ENCODE peak calls at places on chromosomes 6 and 20, in five cellular contexts. O, P, D, V and W are unnamed samples.

GRCh38 chr20:313948-314347 is 11.4 kb upstream of the SOX12 start:
- DNase-seq in O (no peak), P (peak; percentile 69), D (no peak), V (no peak), W (no peak)

GRCh38 chr20:17874271-17875105 is 94.1 kb downstream of the SNX5 start:
- DNase-seq in O (no peak), P (no peak), D (no peak), V (no peak), W (no peak)

GRCh38 chr6:121436172-121436965 is 923 bp downstream of the GJA1 start:
- DNase-seq in O (no peak), P (no peak), D (peak; percentile 34), V (no peak), W (no peak)

GRCh38 chr6:491233-491632 is 99.7 kb downstream of the IRF4 start:
- DNase-seq in O (no peak), P (no peak), D (no peak), V (no peak), W (no peak)

GRCh38 chr20:57941572-57942381 is 232.0 kb upstream of the PMEPA1 start:
- DNase-seq in O (no peak), P (no peak), D (peak; percentile 33), V (no peak), W (no peak)

GRCh38 chr6:15475261-15475660 is 187.6 kb downstream of the DTNBP1 start:
- DNase-seq in O (no peak), P (no peak), D (no peak), V (no peak), W (no peak)

GRCh38 chr6:148747493-148748160 is 797 bp downstream of the UST start:
- DNase-seq in O (peak; percentile 78), P (peak; percentile 6), D (peak; percentile 58), V (peak; percentile 52), W (peak; percentile 53)

GRCh38 chr6:21722488-21722887 is 128.9 kb downstream of the SOX4 start:
- DNase-seq in O (no peak), P (no peak), D (no peak), V (no peak), W (no peak)

GRCh38 chr20:36152266-36152665 is 2.3 kb upstream of the EPB41L1 start:
- DNase-seq in O (no peak), P (no peak), D (no peak), V (no peak), W (no peak)

GRCh38 chr20:53883098-53883762 is 187.2 kb downstream of the BCAS1 start:
- DNase-seq in O (no peak), P (no peak), D (no peak), V (no peak), W (no peak)

GRCh38 chr6:37940074-37940847 is 120.7 kb downstream of the ZFAND3 start:
- DNase-seq in O (peak; percentile 67), P (peak; percentile 66), D (peak; percentile 16), V (no peak), W (no peak)

GRCh38 chr6:139881728-139882211 is 507.3 kb upstream of the CITED2 start:
- DNase-seq in O (no peak), P (peak; percentile 69), D (peak; percentile 34), V (no peak), W (peak; percentile 55)

GRCh38 chr6:138593100-138593877 is 94.0 kb upstream of the NHSL1 start:
- DNase-seq in O (peak; percentile 73), P (peak; percentile 99), D (peak; percentile 11), V (peak; percentile 30), W (peak; percentile 45)

GRCh38 chr20:40154514-40154913 is 534.5 kb downstream of the MAFB start:
- DNase-seq in O (no peak), P (no peak), D (no peak), V (no peak), W (no peak)

GRCh38 chr6:108736832-108737231 is 111.4 kb upstream of the ARMC2 start:
- DNase-seq in O (no peak), P (peak; percentile 92), D (no peak), V (no peak), W (no peak)

GRCh38 chr6:90458353-90459224 is 128.3 kb downstream of the MAP3K7 start:
- DNase-seq in O (no peak), P (no peak), D (no peak), V (no peak), W (no peak)

GRCh38 chr20:1322511-1323245 is 6.3 kb downstream of the SDCBP2 start:
- DNase-seq in O (peak; percentile 72), P (peak; percentile 99), D (no peak), V (no peak), W (peak; percentile 20)

GRCh38 chr20:42938486-42939205 is 251.1 kb downstream of the PTPRT start:
- DNase-seq in O (no peak), P (no peak), D (no peak), V (no peak), W (no peak)

GRCh38 chr6:18506387-18507017 is 119.4 kb downstream of the RNF144B start:
- DNase-seq in O (no peak), P (no peak), D (no peak), V (no peak), W (no peak)

GRCh38 chr6:1970151-1970561 is 275.2 kb downstream of the GMDS start:
- DNase-seq in O (no peak), P (peak; percentile 63), D (no peak), V (no peak), W (no peak)

GRCh38 chr6:28638915-28639314 is 113.2 kb downstream of the GPX5 start:
- DNase-seq in O (no peak), P (no peak), D (no peak), V (no peak), W (no peak)

GRCh38 chr6:28634406-28634757 is 108.7 kb downstream of the GPX5 start:
- DNase-seq in O (no peak), P (no peak), D (no peak), V (no peak), W (no peak)

GRCh38 chr6:28633445-28634215 is 107.9 kb downstream of the GPX5 start:
- DNase-seq in O (no peak), P (no peak), D (no peak), V (no peak), W (no peak)

GRCh38 chr6:28634758-28635546 is 109.3 kb downstream of the GPX5 start:
- DNase-seq in O (no peak), P (no peak), D (no peak), V (no peak), W (no peak)

GRCh38 chr6:28635547-28636158 is 110.0 kb downstream of the GPX5 start:
- DNase-seq in O (no peak), P (no peak), D (no peak), V (no peak), W (no peak)
- H3K4me3 ChIP-seq in O (no peak overlapping the region), P (peak overlapping the region; percentile 21), D (no peak overlapping the region), V (peak overlapping the region; percentile 19), W (no peak overlapping the region)

GRCh38 chr20:38985603-38986170 is 23.5 kb downstream of the DHX35 start:
- DNase-seq in O (no peak), P (peak; percentile 38), D (no peak), V (no peak), W (no peak)
- TF ChIP-seq POLR2AphosphoS5 in O (peak; percentile 59), P (no peak), D (peak; percentile 66), V (peak; percentile 94), W (peak; percentile 81)

GRCh38 chr20:49942942-49943341 is 6.7 kb downstream of the RNF114 start:
- DNase-seq in O (peak; percentile 15), P (no peak), D (no peak), V (no peak), W (no peak)
- H3K36me3 ChIP-seq in O (peaks cover 10% of the 10 kb centered on the region), P (peaks cover 11% of the 10 kb centered on the region), D (peaks cover 9% of the 10 kb centered on the region), V (peaks cover 78% of the 10 kb centered on the region), W (peaks cover 39% of the 10 kb centered on the region)

GRCh38 chr6:113626470-113626869 is 230.7 kb upstream of the MARCKS start:
- DNase-seq in O (no peak), P (no peak), D (no peak), V (no peak), W (no peak)
- H3K4me3 ChIP-seq in O (no peak overlapping the region), P (no peak overlapping the region), D (no peak overlapping the region), V (no peak overlapping the region), W (no peak overlapping the region)

GRCh38 chr20:39049684-39050554 is 87.8 kb downstream of the DHX35 start:
- DNase-seq in O (peak; percentile 84), P (peak; percentile 75), D (peak; percentile 67), V (peak; percentile 75), W (peak; percentile 84)
- TF ChIP-seq POLR2AphosphoS5 in O (no peak), P (peak; percentile 25), D (peak; percentile 57), V (no peak), W (no peak)

GRCh38 chr20:49262444-49262843 is 15.4 kb downstream of the ZNFX1 start:
- DNase-seq in O (no peak), P (no peak), D (no peak), V (no peak), W (no peak)
- H3K36me3 ChIP-seq in O (peaks cover 23% of the 10 kb centered on the region), P (peaks cover 26% of the 10 kb centered on the region), D (peaks cover 5% of the 10 kb centered on the region), V (peaks cover 90% of the 10 kb centered on the region), W (peaks cover 78% of the 10 kb centered on the region)

GRCh38 chr6:119620846-119621570 is 271.4 kb upstream of the MAN1A1 start:
- DNase-seq in O (no peak), P (no peak), D (no peak), V (no peak), W (no peak)
- H3K4me3 ChIP-seq in O (no peak overlapping the region), P (no peak overlapping the region), D (no peak overlapping the region), V (no peak overlapping the region), W (no peak overlapping the region)

DNA sequence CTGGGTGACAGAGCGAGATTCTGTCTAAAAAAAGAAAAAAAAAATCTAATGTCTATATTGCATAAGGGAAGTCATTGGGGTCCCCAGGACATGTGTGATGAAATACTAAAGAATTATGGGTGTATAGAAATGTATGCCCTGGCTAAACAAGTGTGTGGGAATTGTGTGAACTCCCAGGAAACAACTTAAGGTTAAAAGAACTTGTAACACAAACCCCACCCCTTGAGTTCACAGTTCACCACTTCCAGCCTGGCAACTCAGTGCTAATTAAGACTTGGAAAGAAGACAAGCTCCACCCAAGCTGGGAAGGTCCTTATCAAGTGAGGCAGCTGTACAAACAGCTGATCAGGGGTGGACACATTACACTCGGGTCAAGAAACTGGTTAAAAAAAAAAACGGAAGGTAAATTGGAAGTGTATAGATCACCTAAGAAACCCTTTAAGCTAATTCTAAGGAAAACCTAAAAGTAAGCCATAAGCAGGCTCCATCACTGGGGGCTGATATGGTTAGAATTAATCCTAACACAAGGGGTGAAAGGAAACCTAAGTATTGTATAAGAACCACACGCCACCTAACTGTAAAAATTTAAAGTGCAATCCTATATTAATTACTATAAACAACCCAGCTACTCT is 25.2 kb downstream of the HLA-A start:
- DNase-seq in O (no peak), P (peak; percentile 89), D (no peak), V (peak; percentile 74), W (peak; percentile 75)
- TF ChIP-seq POLR2AphosphoS5 in O (no peak), P (peak; percentile 30), D (no peak), V (no peak), W (peak; percentile 62)

DNA sequence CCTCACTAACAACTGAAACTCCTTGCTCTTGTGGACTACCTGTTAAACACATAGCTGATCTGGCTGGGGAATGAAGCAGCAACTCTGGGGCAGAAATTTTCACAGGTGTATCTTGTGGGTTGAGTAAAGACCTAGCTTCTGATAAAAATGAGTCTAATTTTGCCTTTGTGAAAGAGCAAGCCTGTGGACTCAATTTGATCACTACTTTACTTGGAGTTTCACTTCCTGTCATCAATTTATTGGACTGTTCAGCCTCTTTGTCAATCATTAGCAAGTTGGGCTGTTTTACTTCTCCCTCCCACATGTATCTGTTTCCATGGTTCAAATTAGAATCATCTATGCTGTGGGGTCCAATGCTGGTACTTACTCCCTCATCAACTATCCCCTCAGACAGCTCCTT is 29.6 kb upstream of the CRIP3 start:
- DNase-seq in O (no peak), P (no peak), D (no peak), V (no peak), W (no peak)
- H3K36me3 ChIP-seq in O (peaks cover 23% of the 10 kb centered on the region), P (no peaks in the 10 kb centered on the region), D (no peaks in the 10 kb centered on the region), V (peaks cover 63% of the 10 kb centered on the region), W (peaks cover 39% of the 10 kb centered on the region)